ENCODE peak calls at places on chromosome 18, in seven cellular contexts. W, G, K, X, T, N and E are unnamed samples.
A peak's percentile ranks its signal among the peaks of the same experiment; 100 is the strongest.

GRCh38 chr18:10124071-10124470 is 210.3 kb downstream of the VAPA start:
- DNase-seq in N (no peak), K (no peak), T (no peak), W (no peak), G (no peak), X (no peak), E (no peak)

GRCh38 chr18:54215069-54215468 is 9.4 kb downstream of the MBD2 start:
- DNase-seq in T (peak; percentile 64), N (no peak), K (no peak), G (no peak), W (no peak), X (no peak), E (no peak)

GRCh38 chr18:10895976-10896375 is 253.4 kb downstream of the PIEZO2 start:
- DNase-seq in W (no peak), N (no peak), X (no peak), K (no peak), T (no peak), G (no peak), E (no peak)

GRCh38 chr18:26227051-26227672 is 917 bp downstream of the TAF4B start:
- DNase-seq in X (no peak), N (peak; percentile 5), W (peak; percentile 25), K (peak; percentile 7), G (no peak), T (peak; percentile 39), E (no peak)

GRCh38 chr18:75297731-75298130 is 87.1 kb downstream of the TSHZ1 start:
- DNase-seq in W (no peak), X (peak; percentile 43), T (peak; percentile 14), G (no peak), K (no peak), N (no peak), E (no peak)

GRCh38 chr18:28159055-28159454 is 17.9 kb downstream of the CDH2 start:
- DNase-seq in K (no peak), N (no peak), W (no peak), G (no peak), T (peak; percentile 58), X (no peak), E (no peak)

GRCh38 chr18:12032786-12033642 is 51.7 kb downstream of the IMPA2 start:
- DNase-seq in X (no peak), T (peak; percentile 89), N (no peak), W (no peak), K (no peak), G (no peak), E (no peak)

GRCh38 chr18:67318651-67319050 is 197.9 kb downstream of the DSEL start:
- DNase-seq in X (no peak), W (no peak), T (peak; percentile 63), K (no peak), G (no peak), N (no peak), E (no peak)

GRCh38 chr18:6624271-6624670 is 105.2 kb upstream of the ARHGAP28 start:
- DNase-seq in N (no peak), K (no peak), T (peak; percentile 87), G (no peak), W (no peak), X (no peak), E (no peak)

GRCh38 chr18:2178036-2178435 is 393.3 kb downstream of the METTL4 start:
- DNase-seq in G (no peak), K (no peak), T (no peak), W (no peak), X (no peak), N (no peak), E (no peak)

GRCh38 chr18:70931942-70932814 is 643.3 kb downstream of the SOCS6 start:
- DNase-seq in N (no peak), T (peak; percentile 55), G (no peak), X (no peak), W (no peak), K (peak; percentile 58), E (no peak)

GRCh38 chr18:55907352-55908045 is 319.5 kb upstream of the TCF4 start:
- DNase-seq in K (no peak), N (peak; percentile 29), W (no peak), T (peak; percentile 39), G (no peak), X (no peak), E (no peak)

GRCh38 chr18:21830533-21830932 is 89.9 kb downstream of the MIB1 start:
- DNase-seq in W (no peak), K (no peak), T (no peak), G (no peak), X (no peak), N (no peak), E (no peak)
- H3K27ac ChIP-seq in W (no peak overlapping the region), K (no peak overlapping the region), T (no peak overlapping the region), G (no peak overlapping the region), X (no peak overlapping the region), N (peak overlapping the region; percentile 85), E (no peak overlapping the region)

GRCh38 chr18:44805643-44806042 is 125.0 kb downstream of the SETBP1 start:
- DNase-seq in W (no peak), T (no peak), X (no peak), G (no peak), K (no peak), N (no peak), E (no peak)
- H3K27ac ChIP-seq in W (no peak overlapping the region), T (no peak overlapping the region), X (no peak overlapping the region), G (no peak overlapping the region), K (no peak overlapping the region), N (no peak overlapping the region), E (no peak overlapping the region)

DNA sequence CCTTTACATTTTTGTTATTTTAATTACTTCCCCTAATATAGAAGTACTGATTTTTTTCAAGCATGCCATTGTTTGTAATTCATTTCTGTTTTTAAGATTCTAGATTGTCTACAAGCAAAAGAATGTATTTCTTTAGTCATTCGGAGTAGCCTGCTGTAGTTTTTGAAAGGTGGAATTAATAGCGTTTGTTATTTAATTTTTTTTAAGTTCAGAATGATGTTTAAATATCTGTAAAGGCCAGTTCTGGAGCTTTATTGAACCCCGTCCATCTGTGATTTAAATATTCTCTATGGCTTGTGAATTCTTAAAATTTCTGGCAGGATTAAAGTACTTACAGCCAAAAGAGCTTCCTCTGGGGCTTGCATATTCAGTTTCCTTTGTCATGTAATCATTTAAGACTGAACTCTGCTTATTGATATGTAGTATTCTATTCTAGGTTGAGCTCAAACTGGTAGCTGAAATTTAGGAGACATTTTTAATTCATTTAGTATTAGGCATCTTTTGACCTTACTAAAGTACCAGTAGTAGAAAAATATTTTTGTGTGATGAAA is 5.2 kb downstream of the TGIF1 start:
- DNase-seq in X (no peak), G (no peak), T (no peak), W (no peak), N (no peak), K (no peak), E (no peak)
- H3K27ac ChIP-seq in X (no peak overlapping the region), G (no peak overlapping the region), T (peak overlapping the region; percentile 100), W (no peak overlapping the region), N (peak overlapping the region; percentile 99), K (peak overlapping the region; percentile 99), E (no peak overlapping the region)

GRCh38 chr18:13414542-13414941 is 196.0 kb downstream of the LDLRAD4 start:
- DNase-seq in K (no peak), T (no peak), G (no peak), N (no peak), W (no peak), X (no peak), E (no peak)
- H3K27ac ChIP-seq in K (no peak overlapping the region), T (no peak overlapping the region), G (no peak overlapping the region), N (no peak overlapping the region), W (no peak overlapping the region), X (no peak overlapping the region), E (no peak overlapping the region)

GRCh38 chr18:60053747-60054304 is 154.0 kb downstream of the PMAIP1 start:
- DNase-seq in K (peak; percentile 88), X (no peak), T (peak; percentile 98), G (no peak), W (peak; percentile 40), N (no peak), E (no peak)
- H3K27ac ChIP-seq in K (peak overlapping the region; percentile 18), X (no peak overlapping the region), T (peak overlapping the region; percentile 55), G (no peak overlapping the region), W (no peak overlapping the region), N (no peak overlapping the region), E (no peak overlapping the region)

GRCh38 chr18:52392160-52392559 is 52.2 kb downstream of the DCC start:
- DNase-seq in G (no peak), W (no peak), N (no peak), T (no peak), K (no peak), X (no peak), E (no peak)

GRCh38 chr18:52395146-52395852 is 55.3 kb downstream of the DCC start:
- DNase-seq in X (no peak), N (no peak), W (no peak), K (no peak), G (no peak), T (no peak), E (no peak)

GRCh38 chr18:52394602-52395001 is 54.6 kb downstream of the DCC start:
- DNase-seq in G (no peak), N (no peak), T (no peak), K (peak; percentile 8), X (no peak), W (no peak), E (no peak)
- H3K27ac ChIP-seq in G (peak overlapping the region; percentile 76), N (no peak overlapping the region), T (no peak overlapping the region), K (no peak overlapping the region), X (peak overlapping the region; percentile 97), W (no peak overlapping the region), E (no peak overlapping the region)

GRCh38 chr18:77006305-77007175 is 126.0 kb downstream of the MBP start:
- DNase-seq in G (no peak), T (no peak), K (no peak), N (no peak), W (no peak), X (no peak), E (no peak)

GRCh38 chr18:77007251-77007650 is 125.3 kb downstream of the MBP start:
- DNase-seq in G (no peak), X (no peak), T (no peak), N (no peak), W (no peak), K (no peak), E (no peak)

GRCh38 chr18:77002496-77002895 is 130.1 kb downstream of the MBP start:
- DNase-seq in K (no peak), G (no peak), N (no peak), W (no peak), T (no peak), X (no peak), E (no peak)

GRCh38 chr18:77005651-77006195 is 126.9 kb downstream of the MBP start:
- DNase-seq in K (no peak), W (no peak), G (no peak), T (no peak), N (no peak), X (no peak), E (no peak)

DNA sequence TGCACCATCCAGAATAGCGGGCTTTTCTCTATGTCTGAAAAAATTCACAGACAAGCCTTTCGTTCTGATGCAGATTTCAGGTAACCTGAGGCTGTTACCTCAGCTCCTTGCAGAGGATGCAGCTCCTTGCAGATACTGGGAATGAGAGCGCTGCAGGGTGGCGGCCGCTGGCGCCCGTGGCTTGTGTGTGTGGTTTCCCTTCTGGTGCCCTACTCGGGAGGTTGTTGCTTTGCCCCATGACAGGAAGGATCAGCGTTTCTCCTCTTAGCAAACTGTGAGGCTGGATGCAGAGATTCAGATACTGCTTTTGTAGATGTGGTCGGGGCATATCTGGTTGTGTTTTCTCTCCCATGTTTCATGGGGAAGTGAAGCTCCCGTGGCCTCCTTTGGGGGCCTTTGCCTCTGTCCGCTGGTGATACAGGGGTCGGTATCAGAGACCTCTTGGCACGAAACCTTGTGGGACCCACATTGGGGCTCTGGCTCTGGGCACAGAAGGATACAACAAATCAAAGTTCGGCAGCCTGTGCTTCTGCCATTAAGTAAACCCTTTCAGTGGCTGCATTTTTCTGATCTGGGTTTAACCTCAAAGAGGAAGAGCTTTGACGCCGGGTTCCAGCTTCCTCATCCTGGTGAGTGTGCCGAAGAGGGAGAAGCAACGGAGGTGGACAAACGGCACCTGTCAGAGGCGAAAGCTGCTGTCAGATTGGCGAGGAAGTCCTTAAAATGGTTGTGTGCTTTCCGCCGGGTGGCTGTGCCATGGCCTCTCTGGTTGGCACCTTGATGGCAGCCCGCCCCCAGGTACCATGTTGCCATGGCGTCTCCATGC is 127.8 kb downstream of the MBP start:
- DNase-seq in G (no peak), X (no peak), N (no peak), T (no peak), W (no peak), K (no peak), E (no peak)
- H3K27ac ChIP-seq in G (peak overlapping the region; percentile 81), X (peak overlapping the region; percentile 31), N (peak overlapping the region; percentile 50), T (no peak overlapping the region), W (no peak overlapping the region), K (no peak overlapping the region), E (no peak overlapping the region)